ENCODE peak calls at places on chromosome 11, in ten cellular contexts. P is uterus; T is ACHN; V is chondrocyte; Q is foreskin keratinocyte; M is AG04450; Y is Panc1; U is fibroblast of mammary gland; A is hypothalamus; B is stimulated activated CD4-positive, alpha-beta T cell treated with anti-CD3 and anti-CD28 coated beads, Interleukin-1b, Interleukin-23, amount 100 ng/mL, for 1 hour. N is an unnamed sample.

GRCh38 chr11:85685820-85686459 is at the start of gene CCDC89:
- DNase-seq in P (peak; percentile 93), T (peak; percentile 96), V (no peak), Q (peak; percentile 83), M (peak; percentile 97), Y (no peak), U (peak; percentile 99), A (peak; percentile 50), B (no peak), N (no peak)

GRCh38 chr11:95066721-95067041 is at the start of gene SRSF8:
- DNase-seq in P (no peak), T (no peak), V (no peak), Q (no peak), M (no peak), Y (no peak), U (no peak), A (no peak), B (no peak), N (no peak)

GRCh38 chr11:61650781-61651571 is 29.2 kb upstream of the DAGLA start:
- DNase-seq in P (no peak), T (no peak), V (no peak), Q (no peak), M (no peak), Y (no peak), U (no peak), A (no peak), B (no peak), N (peak; percentile 54)

GRCh38 chr11:130478881-130479280 is 30.4 kb downstream of the ADAMTS15 start:
- DNase-seq in P (no peak), T (peak; percentile 16), V (no peak), Q (no peak), M (no peak), Y (no peak), U (peak; percentile 33), A (no peak), B (no peak), N (no peak)

GRCh38 chr11:128026596-128026995 is 560.8 kb downstream of the ETS1 start:
- DNase-seq in P (no peak), T (peak; percentile 6), V (no peak), Q (peak; percentile 88), M (peak; percentile 76), Y (peak; percentile 46), U (peak; percentile 97), A (no peak), B (no peak), N (no peak)

GRCh38 chr11:134514354-134514951 is 102.4 kb upstream of the B3GAT1 start:
- DNase-seq in P (peak; percentile 3), T (no peak), V (peak; percentile 91), Q (no peak), M (no peak), Y (no peak), U (no peak), A (no peak), B (no peak), N (no peak)

GRCh38 chr11:125375146-125375545 is 120.9 kb downstream of the FEZ1 start:
- DNase-seq in P (no peak), T (no peak), V (no peak), Q (no peak), M (no peak), Y (no peak), U (no peak), A (no peak), B (no peak), N (no peak)

GRCh38 chr11:115803341-115803740 is 299.1 kb upstream of the CADM1 start:
- DNase-seq in P (no peak), T (no peak), V (no peak), Q (no peak), M (no peak), Y (no peak), U (no peak), A (no peak), B (no peak), N (no peak)

GRCh38 chr11:64850979-64851567 is 6.6 kb upstream of the CDC42BPG start:
- DNase-seq in P (no peak), T (no peak), V (no peak), Q (no peak), M (no peak), Y (no peak), U (no peak), A (no peak), B (no peak), N (no peak)

GRCh38 chr11:33280402-33280801 is 23.2 kb downstream of the HIPK3 start:
- DNase-seq in P (no peak), T (no peak), V (no peak), Q (no peak), M (no peak), Y (no peak), U (no peak), A (no peak), B (no peak), N (no peak)

GRCh38 chr11:36041988-36042606 is 98.2 kb downstream of the LDLRAD3 start:
- DNase-seq in P (no peak), T (peak; percentile 14), V (no peak), Q (no peak), M (no peak), Y (no peak), U (peak; percentile 25), A (no peak), B (no peak), N (no peak)

N was measured in nephron progenitor cell.